ENCODE peak calls at places on chromosomes 16 and 17, in seven cellular contexts. I is D341Med; Z is IMR-90; J is midbrain; G is activated CD8-positive, alpha-beta memory T cell treated with anti-CD3 and anti-CD28 coated beads, Interleukin-2, amount 50 U/mL, for 4 hours; M is T47D; E is DMS153. P is an unnamed sample.

GRCh38 chr17:61179316-61179715 is 220.3 kb upstream of the TBX2 start:
- DNase-seq in E (no peak), Z (no peak), J (peak), I (peak), M (no peak), G (no peak), P (peak)

GRCh38 chr17:29855686-29856085 is 74.3 kb downstream of the SSH2 start:
- DNase-seq in G (no peak), J (no peak), I (no peak), Z (peak), M (no peak), E (no peak), P (no peak)

GRCh38 chr17:13244511-13244910 is 226.7 kb upstream of the ELAC2 start:
- DNase-seq in I (no peak), J (no peak), Z (no peak), M (no peak), G (no peak), E (no peak), P (no peak)

GRCh38 chr17:30389755-30390300 is 11.1 kb downstream of the CPD start:
- DNase-seq in J (no peak), M (no peak), Z (no peak), E (no peak), G (no peak), I (no peak), P (no peak)

GRCh38 chr16:71698491-71698890 is 26.0 kb downstream of the PHLPP2 start:
- DNase-seq in M (no peak), E (no peak), G (no peak), J (no peak), Z (no peak), I (peak), P (no peak)

GRCh38 chr17:41377546-41377945 is 4.6 kb downstream of the KRT34 start:
- DNase-seq in M (no peak), E (no peak), Z (peak), J (no peak), G (no peak), I (no peak), P (no peak)

GRCh38 chr17:64126918-64127317 is 3.0 kb downstream of the ERN1 start:
- DNase-seq in G (no peak), Z (peak), E (no peak), I (no peak), J (no peak), M (no peak), P (no peak)

GRCh38 chr16:49557070-49557446 is 183.5 kb downstream of the C16orf78 start:
- DNase-seq in E (no peak), J (no peak), I (peak), G (no peak), M (no peak), Z (no peak), P (peak)

GRCh38 chr16:57069053-57069452 is 23.3 kb upstream of the CPNE2 start:
- DNase-seq in E (no peak), I (no peak), M (no peak), G (no peak), J (no peak), Z (no peak), P (no peak)

GRCh38 chr17:63679214-63679613 is 20.7 kb downstream of the LIMD2 start:
- DNase-seq in E (no peak), I (no peak), J (no peak), G (no peak), Z (no peak), M (no peak), P (peak)

GRCh38 chr16:82452002-82452741 is 174.6 kb upstream of the CDH13 start:
- DNase-seq in Z (no peak), J (no peak), G (no peak), E (peak), I (no peak), M (no peak), P (no peak)

GRCh38 chr17:66842959-66843358 is 8.0 kb downstream of the CACNG5 start:
- DNase-seq in J (no peak), E (no peak), G (no peak), Z (no peak), M (no peak), I (peak), P (no peak)

GRCh38 chr17:73613947-73614655 is 30.1 kb downstream of the SDK2 start:
- DNase-seq in E (no peak), Z (no peak), I (no peak), J (no peak), G (no peak), M (no peak), P (peak)